ENCODE peak calls at places on chromosome X, in nine cellular contexts. One of them, this sample, is unnamed.

GRCh38 chrX:43631841-43632240 is 24.3 kb upstream of the MAOA start:
- DNase-seq in PC-3: no peak
- DNase-seq in lower leg skin: no peak
- DNase-seq in ovary: no peak
- DNase-seq in cardiac fibroblast: no peak
- DNase-seq in HCT116: no peak
- DNase-seq in omental fat pad: no peak
- DNase-seq in dorsolateral prefrontal cortex: no peak
- DNase-seq in WTC11: no peak
- DNase-seq in this sample: no peak

GRCh38 chrX:96102997-96103396 is 581.6 kb upstream of the DIAPH2 start:
- DNase-seq in PC-3: no peak
- DNase-seq in lower leg skin: no peak
- DNase-seq in ovary: peak; percentile 32
- DNase-seq in cardiac fibroblast: no peak
- DNase-seq in HCT116: no peak
- DNase-seq in omental fat pad: no peak
- DNase-seq in dorsolateral prefrontal cortex: no peak
- DNase-seq in WTC11: no peak
- DNase-seq in this sample: no peak

GRCh38 chrX:52346462-52347165 is 22.2 kb upstream of the XAGE2 start:
- DNase-seq in PC-3: peak; percentile 84
- DNase-seq in lower leg skin: no peak
- DNase-seq in ovary: no peak
- DNase-seq in cardiac fibroblast: no peak
- DNase-seq in HCT116: peak; percentile 43
- DNase-seq in omental fat pad: no peak
- DNase-seq in dorsolateral prefrontal cortex: no peak
- DNase-seq in WTC11: no peak
- DNase-seq in this sample: no peak

GRCh38 chrX:41481264-41482109 is 34.3 kb downstream of the NYX start:
- DNase-seq in PC-3: peak; percentile 45
- DNase-seq in lower leg skin: no peak
- DNase-seq in ovary: no peak
- DNase-seq in cardiac fibroblast: peak; percentile 13
- DNase-seq in HCT116: peak; percentile 15
- DNase-seq in omental fat pad: no peak
- DNase-seq in dorsolateral prefrontal cortex: no peak
- DNase-seq in WTC11: peak; percentile 31
- DNase-seq in this sample: peak; percentile 50

GRCh38 chrX:31658360-31658759 is 586.5 kb upstream of the FTHL17 start:
- DNase-seq in PC-3: peak; percentile 43
- DNase-seq in lower leg skin: no peak
- DNase-seq in ovary: no peak
- DNase-seq in cardiac fibroblast: peak; percentile 52
- DNase-seq in HCT116: no peak
- DNase-seq in omental fat pad: no peak
- DNase-seq in dorsolateral prefrontal cortex: no peak
- DNase-seq in WTC11: no peak
- DNase-seq in this sample: peak; percentile 3

GRCh38 chrX:74187211-74187610 is 116.8 kb upstream of the ZCCHC13 start:
- DNase-seq in PC-3: no peak
- DNase-seq in lower leg skin: no peak
- DNase-seq in ovary: no peak
- DNase-seq in cardiac fibroblast: no peak
- DNase-seq in HCT116: no peak
- DNase-seq in omental fat pad: no peak
- DNase-seq in dorsolateral prefrontal cortex: no peak
- DNase-seq in WTC11: no peak
- DNase-seq in this sample: no peak

GRCh38 chrX:76520273-76521054 is 93.0 kb downstream of the MAGEE1 start:
- DNase-seq in PC-3: no peak
- DNase-seq in lower leg skin: no peak
- DNase-seq in ovary: no peak
- DNase-seq in cardiac fibroblast: no peak
- DNase-seq in HCT116: no peak
- DNase-seq in omental fat pad: no peak
- DNase-seq in dorsolateral prefrontal cortex: no peak
- DNase-seq in WTC11: no peak
- DNase-seq in this sample: no peak

GRCh38 chrX:47198026-47198686 is 4.5 kb downstream of the UBA1 start:
- DNase-seq in PC-3: no peak
- DNase-seq in lower leg skin: no peak
- DNase-seq in ovary: no peak
- DNase-seq in cardiac fibroblast: peak; percentile 48
- DNase-seq in HCT116: no peak
- DNase-seq in omental fat pad: no peak
- DNase-seq in dorsolateral prefrontal cortex: no peak
- DNase-seq in WTC11: no peak
- DNase-seq in this sample: no peak

GRCh38 chrX:51931761-51932160 is 38.3 kb downstream of the MAGED1 start:
- DNase-seq in PC-3: no peak
- DNase-seq in lower leg skin: no peak
- DNase-seq in ovary: no peak
- DNase-seq in cardiac fibroblast: no peak
- DNase-seq in HCT116: no peak
- DNase-seq in omental fat pad: no peak
- DNase-seq in dorsolateral prefrontal cortex: no peak
- DNase-seq in WTC11: no peak
- DNase-seq in this sample: no peak

GRCh38 chrX:45077748-45078424 is 122.8 kb downstream of the DIPK2B start:
- DNase-seq in PC-3: no peak
- DNase-seq in lower leg skin: no peak
- DNase-seq in ovary: no peak
- DNase-seq in cardiac fibroblast: no peak
- DNase-seq in HCT116: no peak
- DNase-seq in omental fat pad: no peak
- DNase-seq in dorsolateral prefrontal cortex: no peak
- DNase-seq in WTC11: no peak
- DNase-seq in this sample: no peak

GRCh38 chrX:45353462-45353861 is 152.8 kb upstream of the DIPK2B start:
- DNase-seq in PC-3: no peak
- DNase-seq in lower leg skin: no peak
- DNase-seq in ovary: no peak
- DNase-seq in cardiac fibroblast: peak; percentile 34
- DNase-seq in HCT116: no peak
- DNase-seq in omental fat pad: no peak
- DNase-seq in dorsolateral prefrontal cortex: no peak
- DNase-seq in WTC11: no peak
- DNase-seq in this sample: no peak

GRCh38 chrX:106716004-106716403 is 10.5 kb upstream of the RNF128 start:
- DNase-seq in PC-3: no peak
- DNase-seq in lower leg skin: no peak
- DNase-seq in ovary: no peak
- DNase-seq in cardiac fibroblast: no peak
- DNase-seq in HCT116: no peak
- DNase-seq in omental fat pad: no peak
- DNase-seq in dorsolateral prefrontal cortex: no peak
- DNase-seq in WTC11: no peak
- DNase-seq in this sample: no peak

GRCh38 chrX:68659385-68659784 is 11.9 kb downstream of the STARD8 start:
- DNase-seq in PC-3: peak; percentile 13
- DNase-seq in lower leg skin: no peak
- DNase-seq in ovary: no peak
- DNase-seq in cardiac fibroblast: peak; percentile 33
- DNase-seq in HCT116: no peak
- DNase-seq in omental fat pad: no peak
- DNase-seq in dorsolateral prefrontal cortex: no peak
- DNase-seq in WTC11: no peak
- DNase-seq in this sample: no peak

GRCh38 chrX:151180400-151180799 is 4.0 kb downstream of the GPR50 start:
- DNase-seq in PC-3: no peak
- DNase-seq in lower leg skin: no peak
- DNase-seq in ovary: no peak
- DNase-seq in cardiac fibroblast: no peak
- DNase-seq in HCT116: no peak
- DNase-seq in omental fat pad: no peak
- DNase-seq in dorsolateral prefrontal cortex: no peak
- DNase-seq in WTC11: no peak
- DNase-seq in this sample: no peak

GRCh38 chrX:3066555-3066954 is 25.3 kb downstream of the ARSF start:
- DNase-seq in PC-3: no peak
- DNase-seq in lower leg skin: no peak
- DNase-seq in ovary: no peak
- DNase-seq in cardiac fibroblast: peak; percentile 4
- DNase-seq in HCT116: no peak
- DNase-seq in omental fat pad: no peak
- DNase-seq in dorsolateral prefrontal cortex: no peak
- DNase-seq in WTC11: no peak
- DNase-seq in this sample: no peak

GRCh38 chrX:21996872-21997271 is 35.3 kb upstream of the PHEX start:
- DNase-seq in PC-3: peak; percentile 18
- DNase-seq in lower leg skin: no peak
- DNase-seq in ovary: no peak
- DNase-seq in cardiac fibroblast: peak; percentile 70
- DNase-seq in HCT116: no peak
- DNase-seq in omental fat pad: no peak
- DNase-seq in dorsolateral prefrontal cortex: no peak
- DNase-seq in WTC11: no peak
- DNase-seq in this sample: no peak

GRCh38 chrX:68676340-68676739 is 28.9 kb downstream of the STARD8 start:
- DNase-seq in PC-3: no peak
- DNase-seq in lower leg skin: no peak
- DNase-seq in ovary: no peak
- DNase-seq in cardiac fibroblast: no peak
- DNase-seq in HCT116: no peak
- DNase-seq in omental fat pad: no peak
- DNase-seq in dorsolateral prefrontal cortex: no peak
- DNase-seq in WTC11: no peak
- DNase-seq in this sample: no peak

GRCh38 chrX:38800981-38801845 is at the start of gene MID1IP1:
- DNase-seq in PC-3: peak; percentile 94
- DNase-seq in lower leg skin: peak; percentile 97
- DNase-seq in ovary: peak; percentile 94
- DNase-seq in cardiac fibroblast: peak; percentile 95
- DNase-seq in HCT116: peak; percentile 77
- DNase-seq in omental fat pad: peak; percentile 46
- DNase-seq in dorsolateral prefrontal cortex: peak; percentile 86
- DNase-seq in WTC11: peak; percentile 85
- DNase-seq in this sample: peak; percentile 77

GRCh38 chrX:47202877-47203276 is 9.2 kb downstream of the UBA1 start:
- DNase-seq in PC-3: no peak
- DNase-seq in lower leg skin: no peak
- DNase-seq in ovary: no peak
- DNase-seq in cardiac fibroblast: no peak
- DNase-seq in HCT116: no peak
- DNase-seq in omental fat pad: no peak
- DNase-seq in dorsolateral prefrontal cortex: no peak
- DNase-seq in WTC11: no peak
- DNase-seq in this sample: no peak

GRCh38 chrX:116961872-116962582 is 499.3 kb upstream of the CT83 start:
- DNase-seq in PC-3: peak; percentile 14
- DNase-seq in lower leg skin: no peak
- DNase-seq in ovary: no peak
- DNase-seq in cardiac fibroblast: no peak
- DNase-seq in HCT116: no peak
- DNase-seq in omental fat pad: no peak
- DNase-seq in dorsolateral prefrontal cortex: no peak
- DNase-seq in WTC11: peak; percentile 16
- DNase-seq in this sample: no peak

GRCh38 chrX:136519069-136519468 is 12.9 kb upstream of the VGLL1 start:
- DNase-seq in PC-3: no peak
- DNase-seq in lower leg skin: no peak
- DNase-seq in ovary: no peak
- DNase-seq in cardiac fibroblast: no peak
- DNase-seq in HCT116: no peak
- DNase-seq in omental fat pad: no peak
- DNase-seq in dorsolateral prefrontal cortex: no peak
- DNase-seq in WTC11: no peak
- DNase-seq in this sample: no peak
- TF ChIP-seq CTCF in PC-3: peak; percentile 26
- TF ChIP-seq CTCF in lower leg skin: no peak
- TF ChIP-seq CTCF in ovary: no peak
- TF ChIP-seq CTCF in cardiac fibroblast: no peak
- TF ChIP-seq CTCF in HCT116: no peak
- TF ChIP-seq CTCF in omental fat pad: no peak
- TF ChIP-seq CTCF in dorsolateral prefrontal cortex: no peak
- TF ChIP-seq CTCF in WTC11: no peak
- TF ChIP-seq CTCF in this sample: no peak

DNA sequence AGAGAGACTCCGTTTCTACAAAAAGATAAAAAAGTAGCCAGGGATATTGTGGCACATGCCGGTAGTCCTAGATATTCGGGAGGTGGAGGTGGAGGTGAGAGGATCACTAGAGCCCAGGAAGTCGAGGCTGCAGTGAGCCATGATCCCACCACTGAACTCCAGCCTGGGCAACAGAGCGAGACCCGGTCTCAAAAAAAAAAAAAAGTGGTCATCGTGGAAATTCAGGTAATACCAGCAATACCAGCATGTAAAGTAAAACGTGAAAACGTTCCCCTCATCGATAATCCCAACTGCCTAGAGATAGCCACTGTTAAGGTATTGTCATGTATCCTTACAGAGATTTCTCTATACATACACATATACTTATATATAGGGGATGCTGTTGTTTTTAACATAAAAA is 1.5 kb downstream of the MAGT1 start:
- DNase-seq in PC-3: no peak
- DNase-seq in lower leg skin: no peak
- DNase-seq in ovary: no peak
- DNase-seq in cardiac fibroblast: no peak
- DNase-seq in HCT116: no peak
- DNase-seq in omental fat pad: no peak
- DNase-seq in dorsolateral prefrontal cortex: no peak
- DNase-seq in WTC11: no peak
- DNase-seq in this sample: no peak
- TF ChIP-seq CTCF in PC-3: no peak
- TF ChIP-seq CTCF in lower leg skin: no peak
- TF ChIP-seq CTCF in ovary: no peak
- TF ChIP-seq CTCF in cardiac fibroblast: no peak
- TF ChIP-seq CTCF in HCT116: no peak
- TF ChIP-seq CTCF in omental fat pad: no peak
- TF ChIP-seq CTCF in dorsolateral prefrontal cortex: no peak
- TF ChIP-seq CTCF in WTC11: no peak
- TF ChIP-seq CTCF in this sample: no peak

DNA sequence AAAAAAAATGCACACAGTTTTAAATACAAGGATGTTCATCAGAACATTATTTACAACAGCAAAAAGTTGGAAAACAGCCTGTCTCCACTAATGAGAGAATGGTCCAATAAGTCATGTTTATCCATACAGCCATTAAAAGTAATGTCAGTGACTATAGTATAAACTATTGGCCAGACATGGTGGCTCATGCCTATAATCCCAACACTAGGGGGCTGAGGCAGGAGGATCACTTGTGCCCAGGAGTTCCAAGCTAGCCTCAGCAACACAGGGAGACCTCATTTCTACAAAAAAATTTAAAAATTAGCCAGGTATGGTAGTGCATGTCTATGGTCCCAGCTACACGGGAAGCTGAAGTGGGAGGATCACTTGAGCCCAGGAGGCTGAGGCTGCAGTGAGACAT is 48.1 kb upstream of the IL13RA1 start:
- DNase-seq in PC-3: no peak
- DNase-seq in lower leg skin: no peak
- DNase-seq in ovary: no peak
- DNase-seq in cardiac fibroblast: no peak
- DNase-seq in HCT116: no peak
- DNase-seq in omental fat pad: no peak
- DNase-seq in dorsolateral prefrontal cortex: no peak
- DNase-seq in WTC11: no peak
- DNase-seq in this sample: no peak
- TF ChIP-seq CTCF in PC-3: no peak
- TF ChIP-seq CTCF in lower leg skin: no peak
- TF ChIP-seq CTCF in ovary: no peak
- TF ChIP-seq CTCF in cardiac fibroblast: no peak
- TF ChIP-seq CTCF in HCT116: peak; percentile 16
- TF ChIP-seq CTCF in omental fat pad: no peak
- TF ChIP-seq CTCF in dorsolateral prefrontal cortex: no peak
- TF ChIP-seq CTCF in WTC11: no peak
- TF ChIP-seq CTCF in this sample: no peak

GRCh38 chrX:33465137-33465536 is 253.8 kb upstream of the DMD start:
- DNase-seq in PC-3: no peak
- DNase-seq in lower leg skin: no peak
- DNase-seq in ovary: no peak
- DNase-seq in cardiac fibroblast: no peak
- DNase-seq in HCT116: no peak
- DNase-seq in omental fat pad: no peak
- DNase-seq in dorsolateral prefrontal cortex: no peak
- DNase-seq in WTC11: no peak
- DNase-seq in this sample: no peak
- TF ChIP-seq CTCF in PC-3: no peak
- TF ChIP-seq CTCF in lower leg skin: no peak
- TF ChIP-seq CTCF in ovary: no peak
- TF ChIP-seq CTCF in cardiac fibroblast: no peak
- TF ChIP-seq CTCF in HCT116: no peak
- TF ChIP-seq CTCF in omental fat pad: no peak
- TF ChIP-seq CTCF in dorsolateral prefrontal cortex: no peak
- TF ChIP-seq CTCF in WTC11: peak; percentile 19
- TF ChIP-seq CTCF in this sample: no peak